ENCODE peak calls at places on chromosome 2, in six cellular contexts. H, Z, Y, V, L and J are unnamed samples.

GRCh38 chr2:234863043-234863934 is 88.5 kb upstream of the SH3BP4 start:
- DNase-seq in V (no peak), Z (no peak), L (no peak), Y (peak; percentile 33), H (peak; percentile 82), J (peak; percentile 84)

GRCh38 chr2:70258532-70258875 is 567 bp downstream of the PCYOX1 start:
- DNase-seq in Z (peak; percentile 63), Y (no peak), V (no peak), H (peak; percentile 17), L (peak; percentile 11), J (peak; percentile 63)

GRCh38 chr2:186780701-186781316 is 68.2 kb downstream of the ZSWIM2 start:
- DNase-seq in V (peak; percentile 71), Y (peak; percentile 6), H (peak; percentile 19), Z (no peak), L (peak; percentile 8), J (no peak)

GRCh38 chr2:232126301-232127085 is 165.0 kb downstream of the DIS3L2 start:
- DNase-seq in Z (no peak), H (no peak), V (no peak), L (no peak), Y (no peak), J (no peak)

GRCh38 chr2:145569108-145569507 is 1049.2 kb upstream of the ZEB2 start:
- DNase-seq in Y (no peak), V (no peak), Z (no peak), L (no peak), H (peak; percentile 39), J (no peak)

GRCh38 chr2:212005077-212005671 is 533.4 kb downstream of the ERBB4 start:
- DNase-seq in Y (peak; percentile 38), L (peak; percentile 15), Z (peak; percentile 55), V (peak; percentile 39), H (peak; percentile 33), J (peak; percentile 44)

GRCh38 chr2:231172020-231172419 is 26.4 kb upstream of the ARMC9 start:
- DNase-seq in L (no peak), V (no peak), Z (no peak), Y (no peak), H (no peak), J (peak; percentile 71)

GRCh38 chr2:5020451-5020850 is 671.7 kb upstream of the SOX11 start:
- DNase-seq in Z (no peak), H (no peak), Y (no peak), V (no peak), L (no peak), J (no peak)

GRCh38 chr2:59684771-59685166 is 868.7 kb downstream of the BCL11A start:
- DNase-seq in V (no peak), Z (no peak), H (no peak), L (no peak), Y (no peak), J (no peak)

GRCh38 chr2:227627769-227628168 is 10.5 kb downstream of the SCYGR4 start:
- DNase-seq in Z (no peak), L (no peak), V (no peak), Y (no peak), H (no peak), J (no peak)

GRCh38 chr2:71071681-71072398 is 3.4 kb downstream of the NAGK start:
- DNase-seq in L (no peak), Y (no peak), V (no peak), H (no peak), Z (no peak), J (no peak)

GRCh38 chr2:80062298-80062697 is 242.3 kb downstream of the LRRTM1 start:
- DNase-seq in Y (no peak), V (no peak), L (no peak), Z (no peak), H (no peak), J (no peak)

GRCh38 chr2:217905395-217905794 is 97.4 kb downstream of the TNS1 start:
- DNase-seq in Y (no peak), L (no peak), V (no peak), Z (no peak), H (no peak), J (no peak)

GRCh38 chr2:3468296-3468988 is 50.9 kb downstream of the ADI1 start:
- DNase-seq in Z (no peak), V (no peak), L (no peak), H (no peak), Y (no peak), J (no peak)

GRCh38 chr2:69715964-69716363 is 26.0 kb upstream of the ANXA4 start:
- DNase-seq in Y (no peak), H (peak; percentile 61), L (no peak), Z (no peak), V (no peak), J (peak; percentile 19)

GRCh38 chr2:3604207-3604877 is 9.4 kb downstream of the COLEC11 start:
- DNase-seq in Z (peak; percentile 40), V (no peak), L (no peak), H (no peak), Y (no peak), J (peak; percentile 70)

GRCh38 chr2:148338544-148338943 is 306.0 kb upstream of the EPC2 start:
- DNase-seq in L (no peak), V (no peak), H (peak; percentile 87), Z (no peak), Y (no peak), J (peak; percentile 31)

GRCh38 chr2:190088917-190089316 is 26.4 kb upstream of the MSTN start:
- DNase-seq in Y (peak; percentile 53), Z (no peak), L (peak; percentile 68), V (no peak), H (peak; percentile 71), J (peak; percentile 76)

GRCh38 chr2:50783116-50783515 is 248.8 kb downstream of the NRXN1 start:
- DNase-seq in H (no peak), V (no peak), Z (no peak), L (no peak), Y (no peak), J (no peak)

GRCh38 chr2:114079366-114080004 is 189.6 kb downstream of the ACTR3 start:
- DNase-seq in H (no peak), L (no peak), V (no peak), Z (no peak), Y (no peak), J (no peak)

GRCh38 chr2:71746946-71747501 is 293.7 kb downstream of the DYSF start:
- DNase-seq in L (no peak), V (no peak), Y (peak; percentile 10), Z (no peak), H (no peak), J (peak; percentile 53)

GRCh38 chr2:224401641-224402342 is at the start of gene FAM124B:
- DNase-seq in Z (no peak), Y (peak; percentile 14), L (no peak), V (no peak), H (peak; percentile 42), J (peak; percentile 98)

GRCh38 chr2:186991766-186992417 is 142.9 kb upstream of the ZSWIM2 start:
- DNase-seq in Z (no peak), H (no peak), V (no peak), L (no peak), Y (no peak), J (peak; percentile 3)

GRCh38 chr2:171547720-171548119 is 25.4 kb downstream of the CYBRD1 start:
- DNase-seq in Z (no peak), L (no peak), H (peak; percentile 45), V (no peak), Y (no peak), J (no peak)

GRCh38 chr2:24124003-24124585 is 825 bp downstream of the FAM228B start:
- DNase-seq in Y (no peak), L (no peak), V (no peak), Z (no peak), H (peak; percentile 34), J (no peak)

GRCh38 chr2:40105593-40105992 is 326.5 kb upstream of the THUMPD2 start:
- DNase-seq in Z (no peak), L (no peak), V (no peak), H (peak; percentile 33), Y (no peak), J (no peak)

GRCh38 chr2:40106061-40106460 is 327.0 kb upstream of the THUMPD2 start:
- DNase-seq in H (peak; percentile 33), Z (no peak), L (no peak), V (no peak), Y (no peak), J (no peak)

GRCh38 chr2:40101076-40101688 is 322.1 kb upstream of the THUMPD2 start:
- DNase-seq in Y (no peak), L (no peak), Z (no peak), H (peak; percentile 92), V (no peak), J (peak; percentile 88)

GRCh38 chr2:40103590-40103989 is 324.5 kb upstream of the THUMPD2 start:
- DNase-seq in L (no peak), Z (no peak), V (no peak), H (peak; percentile 92), Y (no peak), J (peak; percentile 83)

DNA sequence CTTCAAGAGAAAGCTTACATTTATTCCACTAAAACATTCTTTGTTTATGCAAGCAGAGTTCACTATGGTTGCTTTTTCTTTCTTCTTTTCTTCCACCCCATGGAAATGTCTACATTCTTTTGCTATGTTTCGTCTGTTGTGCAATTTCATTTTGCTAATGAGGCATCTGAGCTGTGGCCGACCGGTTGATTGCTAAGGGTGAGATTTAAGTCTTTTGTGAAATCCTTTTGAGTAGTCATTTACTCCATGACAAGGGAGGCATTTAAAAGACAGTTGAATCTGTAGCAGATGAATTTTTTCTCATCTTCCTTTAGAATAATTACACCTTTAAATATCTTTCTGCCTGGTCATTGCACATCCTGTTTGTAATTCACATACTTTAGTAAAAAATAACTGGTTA is 324.1 kb upstream of the THUMPD2 start:
- DNase-seq in L (no peak), Z (no peak), V (no peak), Y (no peak), H (peak; percentile 77), J (peak; percentile 81)
- H2AFZ ChIP-seq in L (peak overlapping the region; percentile 36), Z (no peak overlapping the region), V (no peak overlapping the region), Y (no peak overlapping the region), H (no peak overlapping the region), J (no peak overlapping the region)

GRCh38 chr2:26407517-26407916 is 5.8 kb downstream of the DRC1 start:
- DNase-seq in Y (no peak), V (no peak), L (no peak), Z (no peak), H (no peak), J (no peak)
- H3K14ac ChIP-seq in Y (no peak overlapping the region), V (no peak overlapping the region), L (no peak overlapping the region), Z (no peak overlapping the region), H (no peak overlapping the region), J (no peak overlapping the region)

GRCh38 chr2:160245614-160246156 is 45.6 kb upstream of the ITGB6 start:
- DNase-seq in Y (no peak), L (no peak), V (no peak), H (no peak), Z (no peak), J (no peak)

GRCh38 chr2:160246356-160246755 is 46.3 kb upstream of the ITGB6 start:
- DNase-seq in Z (no peak), H (peak; percentile 63), Y (no peak), V (no peak), L (no peak), J (peak; percentile 40)

GRCh38 chr2:160238392-160238791 is 38.3 kb upstream of the ITGB6 start:
- DNase-seq in H (no peak), L (no peak), Z (no peak), V (no peak), Y (no peak), J (no peak)

GRCh38 chr2:160242863-160243552 is 42.9 kb upstream of the ITGB6 start:
- DNase-seq in Z (no peak), Y (no peak), L (no peak), H (no peak), V (no peak), J (no peak)

GRCh38 chr2:160241251-160242137 is 41.4 kb upstream of the ITGB6 start:
- DNase-seq in H (peak; percentile 81), Y (peak; percentile 78), V (no peak), Z (no peak), L (no peak), J (peak; percentile 88)
- H3K4me2 ChIP-seq in H (peak overlapping the region; percentile 30), Y (no peak overlapping the region), V (no peak overlapping the region), Z (no peak overlapping the region), L (no peak overlapping the region), J (no peak overlapping the region)

GRCh38 chr2:10434885-10435419 is 13.2 kb downstream of the ODC1 start:
- DNase-seq in Z (peak; percentile 93), V (peak; percentile 87), H (peak; percentile 52), L (peak; percentile 83), Y (peak; percentile 66), J (peak; percentile 64)
- H2AFZ ChIP-seq in Z (no peak overlapping the region), V (no peak overlapping the region), H (peak overlapping the region; percentile 68), L (peak overlapping the region; percentile 44), Y (no peak overlapping the region), J (no peak overlapping the region)